ENCODE peak calls at places on chromosomes 4 and X, in eight cellular contexts. One of them, this sample, is unnamed.

GRCh38 chr4:128315756-128316520 is 28.3 kb upstream of the PGRMC2 start:
- DNase-seq in naive B cell: no peak
- DNase-seq in hypothalamus: no peak
- DNase-seq in posterior cingulate gyrus: no peak
- DNase-seq in upper lobe of right lung: no peak
- DNase-seq in NCI-H1417 treated with DMSO at 0.1 percent for 48 hours: no peak
- DNase-seq in coronary artery: no peak
- DNase-seq in GM12892: no peak
- DNase-seq in this sample: no peak

GRCh38 chr4:71050809-71051208 is 57.4 kb downstream of the DCK start:
- DNase-seq in GM12892: no peak
- DNase-seq in posterior cingulate gyrus: no peak
- DNase-seq in naive B cell: no peak
- DNase-seq in hypothalamus: no peak
- DNase-seq in coronary artery: no peak
- DNase-seq in upper lobe of right lung: no peak
- DNase-seq in NCI-H1417 treated with DMSO at 0.1 percent for 48 hours: no peak
- DNase-seq in this sample: no peak

GRCh38 chrX:24167719-24168472 is 18.4 kb downstream of the ZFX start:
- DNase-seq in hypothalamus: no peak
- DNase-seq in upper lobe of right lung: no peak
- DNase-seq in GM12892: no peak
- DNase-seq in posterior cingulate gyrus: no peak
- DNase-seq in NCI-H1417 treated with DMSO at 0.1 percent for 48 hours: no peak
- DNase-seq in coronary artery: no peak
- DNase-seq in naive B cell: no peak
- DNase-seq in this sample: no peak

GRCh38 chr4:121726642-121727268 is 30.0 kb upstream of the ANXA5 start:
- DNase-seq in coronary artery: no peak
- DNase-seq in NCI-H1417 treated with DMSO at 0.1 percent for 48 hours: no peak
- DNase-seq in upper lobe of right lung: no peak
- DNase-seq in naive B cell: peak
- DNase-seq in posterior cingulate gyrus: no peak
- DNase-seq in hypothalamus: no peak
- DNase-seq in GM12892: no peak
- DNase-seq in this sample: no peak

GRCh38 chr4:138090145-138090917 is 151.8 kb downstream of the SLC7A11 start:
- DNase-seq in upper lobe of right lung: no peak
- DNase-seq in naive B cell: peak
- DNase-seq in hypothalamus: peak
- DNase-seq in GM12892: peak
- DNase-seq in NCI-H1417 treated with DMSO at 0.1 percent for 48 hours: peak
- DNase-seq in posterior cingulate gyrus: no peak
- DNase-seq in coronary artery: no peak
- DNase-seq in this sample: peak

GRCh38 chr4:99564921-99565320 is 1.1 kb upstream of the TRMT10A start:
- DNase-seq in NCI-H1417 treated with DMSO at 0.1 percent for 48 hours: no peak
- DNase-seq in naive B cell: no peak
- DNase-seq in GM12892: no peak
- DNase-seq in coronary artery: no peak
- DNase-seq in upper lobe of right lung: no peak
- DNase-seq in posterior cingulate gyrus: no peak
- DNase-seq in hypothalamus: no peak
- DNase-seq in this sample: no peak

GRCh38 chr4:97646997-97647396 is 496.3 kb downstream of the STPG2 start:
- DNase-seq in posterior cingulate gyrus: no peak
- DNase-seq in GM12892: no peak
- DNase-seq in coronary artery: no peak
- DNase-seq in hypothalamus: no peak
- DNase-seq in naive B cell: no peak
- DNase-seq in upper lobe of right lung: no peak
- DNase-seq in NCI-H1417 treated with DMSO at 0.1 percent for 48 hours: no peak
- DNase-seq in this sample: no peak

GRCh38 chr4:90181644-90182043 is 54.5 kb downstream of the CCSER1 start:
- DNase-seq in naive B cell: no peak
- DNase-seq in GM12892: no peak
- DNase-seq in posterior cingulate gyrus: no peak
- DNase-seq in upper lobe of right lung: no peak
- DNase-seq in hypothalamus: no peak
- DNase-seq in NCI-H1417 treated with DMSO at 0.1 percent for 48 hours: no peak
- DNase-seq in coronary artery: no peak
- DNase-seq in this sample: no peak

GRCh38 chr4:148445071-148445902 is 3.1 kb upstream of the NR3C2 start:
- DNase-seq in posterior cingulate gyrus: peak
- DNase-seq in upper lobe of right lung: peak
- DNase-seq in coronary artery: peak
- DNase-seq in naive B cell: peak
- DNase-seq in GM12892: peak
- DNase-seq in hypothalamus: peak
- DNase-seq in NCI-H1417 treated with DMSO at 0.1 percent for 48 hours: no peak
- DNase-seq in this sample: peak

GRCh38 chr4:8203817-8204216 is 4.7 kb downstream of the SH3TC1 start:
- DNase-seq in posterior cingulate gyrus: peak
- DNase-seq in NCI-H1417 treated with DMSO at 0.1 percent for 48 hours: no peak
- DNase-seq in GM12892: no peak
- DNase-seq in coronary artery: no peak
- DNase-seq in naive B cell: no peak
- DNase-seq in hypothalamus: no peak
- DNase-seq in upper lobe of right lung: no peak
- DNase-seq in this sample: no peak

GRCh38 chrX:19334945-19335626 is 8.6 kb upstream of the PDHA1 start:
- DNase-seq in upper lobe of right lung: no peak
- DNase-seq in hypothalamus: no peak
- DNase-seq in GM12892: peak
- DNase-seq in naive B cell: no peak
- DNase-seq in posterior cingulate gyrus: no peak
- DNase-seq in coronary artery: no peak
- DNase-seq in NCI-H1417 treated with DMSO at 0.1 percent for 48 hours: no peak
- DNase-seq in this sample: no peak

GRCh38 chrX:63350551-63350950 is 581 bp downstream of the SPIN4 start:
- DNase-seq in upper lobe of right lung: peak
- DNase-seq in coronary artery: no peak
- DNase-seq in GM12892: no peak
- DNase-seq in hypothalamus: no peak
- DNase-seq in NCI-H1417 treated with DMSO at 0.1 percent for 48 hours: no peak
- DNase-seq in naive B cell: peak
- DNase-seq in posterior cingulate gyrus: peak
- DNase-seq in this sample: peak

GRCh38 chrX:10615931-10616780 is 4.2 kb downstream of the MID1 start:
- DNase-seq in upper lobe of right lung: no peak
- DNase-seq in hypothalamus: peak
- DNase-seq in posterior cingulate gyrus: no peak
- DNase-seq in naive B cell: peak
- DNase-seq in NCI-H1417 treated with DMSO at 0.1 percent for 48 hours: peak
- DNase-seq in coronary artery: no peak
- DNase-seq in GM12892: no peak
- DNase-seq in this sample: no peak

GRCh38 chr4:180197471-180197870 is 2045.7 kb upstream of the TENM3 start:
- DNase-seq in naive B cell: no peak
- DNase-seq in coronary artery: no peak
- DNase-seq in posterior cingulate gyrus: no peak
- DNase-seq in hypothalamus: no peak
- DNase-seq in GM12892: no peak
- DNase-seq in upper lobe of right lung: no peak
- DNase-seq in NCI-H1417 treated with DMSO at 0.1 percent for 48 hours: no peak
- DNase-seq in this sample: no peak

GRCh38 chrX:140503230-140503585 is 1.7 kb downstream of the SOX3 start:
- DNase-seq in NCI-H1417 treated with DMSO at 0.1 percent for 48 hours: no peak
- DNase-seq in upper lobe of right lung: no peak
- DNase-seq in posterior cingulate gyrus: no peak
- DNase-seq in GM12892: no peak
- DNase-seq in coronary artery: no peak
- DNase-seq in naive B cell: no peak
- DNase-seq in hypothalamus: no peak
- DNase-seq in this sample: no peak

GRCh38 chrX:115408736-115409390 is 119.3 kb downstream of the LUZP4 start:
- DNase-seq in NCI-H1417 treated with DMSO at 0.1 percent for 48 hours: no peak
- DNase-seq in posterior cingulate gyrus: no peak
- DNase-seq in hypothalamus: no peak
- DNase-seq in upper lobe of right lung: no peak
- DNase-seq in naive B cell: no peak
- DNase-seq in coronary artery: no peak
- DNase-seq in GM12892: no peak
- DNase-seq in this sample: no peak

GRCh38 chr4:155952546-155952945 is 1.1 kb downstream of the CTSO start:
- DNase-seq in NCI-H1417 treated with DMSO at 0.1 percent for 48 hours: no peak
- DNase-seq in posterior cingulate gyrus: no peak
- DNase-seq in naive B cell: no peak
- DNase-seq in GM12892: no peak
- DNase-seq in hypothalamus: no peak
- DNase-seq in coronary artery: no peak
- DNase-seq in upper lobe of right lung: no peak
- DNase-seq in this sample: no peak

GRCh38 chr4:21134994-21135393 is 434.7 kb downstream of the PACRGL start:
- DNase-seq in upper lobe of right lung: no peak
- DNase-seq in posterior cingulate gyrus: no peak
- DNase-seq in NCI-H1417 treated with DMSO at 0.1 percent for 48 hours: no peak
- DNase-seq in GM12892: no peak
- DNase-seq in coronary artery: no peak
- DNase-seq in naive B cell: no peak
- DNase-seq in hypothalamus: no peak
- DNase-seq in this sample: no peak

GRCh38 chrX:15350329-15350996 is 15.1 kb upstream of the PIGA start:
- DNase-seq in coronary artery: no peak
- DNase-seq in NCI-H1417 treated with DMSO at 0.1 percent for 48 hours: no peak
- DNase-seq in posterior cingulate gyrus: no peak
- DNase-seq in GM12892: no peak
- DNase-seq in naive B cell: no peak
- DNase-seq in hypothalamus: no peak
- DNase-seq in upper lobe of right lung: no peak
- DNase-seq in this sample: no peak

This sample was measured in nucleus accumbens.